ENCODE peak calls at places on chromosomes 2 and 18, in seven cellular contexts. J is H1, Z is GDM1, V is body of pancreas, D is tibial artery, X is NCI-H460, T is Daoy. W is an unnamed sample.

GRCh38 chr18:77059294-77059916 is 73.2 kb downstream of the MBP start:
- DNase-seq in J (no peak), Z (peak; percentile 24), V (no peak), D (peak; percentile 61), X (peak; percentile 48), T (peak; percentile 43), W (peak; percentile 82)

GRCh38 chr18:68428026-68428425 is 286.9 kb downstream of the TMX3 start:
- DNase-seq in J (no peak), Z (no peak), V (no peak), D (no peak), X (no peak), T (no peak), W (no peak)

GRCh38 chr2:39107156-39107555 is 13.7 kb downstream of the SOS1 start:
- DNase-seq in J (no peak), Z (no peak), V (no peak), D (no peak), X (peak; percentile 11), T (no peak), W (peak; percentile 15)

GRCh38 chr18:50465211-50466153 is 90.6 kb downstream of the SKA1 start:
- DNase-seq in J (no peak), Z (no peak), V (no peak), D (no peak), X (no peak), T (no peak), W (no peak)

GRCh38 chr2:201900362-201900761 is 94.0 kb downstream of the CDK15 start:
- DNase-seq in J (no peak), Z (no peak), V (no peak), D (no peak), X (no peak), T (no peak), W (no peak)

GRCh38 chr2:119240311-119241204 is 16.9 kb downstream of the STEAP3 start:
- DNase-seq in J (no peak), Z (no peak), V (peak; percentile 92), D (peak; percentile 30), X (no peak), T (peak; percentile 75), W (no peak)

GRCh38 chr2:220962556-220962955 is 609.5 kb downstream of the EPHA4 start:
- DNase-seq in J (no peak), Z (no peak), V (no peak), D (no peak), X (no peak), T (no peak), W (no peak)

GRCh38 chr2:46232860-46233259 is 64.3 kb upstream of the EPAS1 start:
- DNase-seq in J (no peak), Z (no peak), V (no peak), D (no peak), X (no peak), T (no peak), W (no peak)

GRCh38 chr2:109284816-109285215 is 155.8 kb downstream of the SH3RF3 start:
- DNase-seq in J (no peak), Z (no peak), V (peak; percentile 23), D (no peak), X (no peak), T (peak; percentile 21), W (peak; percentile 63)

W was measured in dermis blood vessel endothelial cell.